ENCODE peak calls at places on chromosomes 6 and 20, in eight cellular contexts. One of them, this sample, is unnamed.

GRCh38 chr6:82006027-82006738 is 241.4 kb downstream of the IBTK start:
- DNase-seq in endothelial cell: peak
- DNase-seq in activated CD4-positive, CD25-positive, alpha-beta regulatory T cell treated with anti-CD3 and anti-CD28 coated beads, Interleukin-2, amount 50 U/mL, for 16 hours: no peak
- DNase-seq in stimulated activated naive CD8-positive, alpha-beta T cell treated with anti-CD3 and anti-CD28 coated beads, Interleukin-15, Interleukin-2, amounts not matched to agents 100 U/mL and 50 U/mL, for 24 hours: no peak
- DNase-seq in SK-N-SH: peak
- DNase-seq in aorta: peak
- DNase-seq in stromal cell of bone marrow: no peak
- DNase-seq in SHP77: peak
- DNase-seq in this sample: no peak

GRCh38 chr6:89553446-89553845 is 85.1 kb downstream of the LYRM2 start:
- DNase-seq in endothelial cell: no peak
- DNase-seq in activated CD4-positive, CD25-positive, alpha-beta regulatory T cell treated with anti-CD3 and anti-CD28 coated beads, Interleukin-2, amount 50 U/mL, for 16 hours: no peak
- DNase-seq in stimulated activated naive CD8-positive, alpha-beta T cell treated with anti-CD3 and anti-CD28 coated beads, Interleukin-15, Interleukin-2, amounts not matched to agents 100 U/mL and 50 U/mL, for 24 hours: no peak
- DNase-seq in SK-N-SH: no peak
- DNase-seq in aorta: no peak
- DNase-seq in stromal cell of bone marrow: no peak
- DNase-seq in SHP77: no peak
- DNase-seq in this sample: no peak

GRCh38 chr20:10427060-10427692 is 6.8 kb downstream of the MKKS start:
- DNase-seq in endothelial cell: peak
- DNase-seq in activated CD4-positive, CD25-positive, alpha-beta regulatory T cell treated with anti-CD3 and anti-CD28 coated beads, Interleukin-2, amount 50 U/mL, for 16 hours: peak
- DNase-seq in stimulated activated naive CD8-positive, alpha-beta T cell treated with anti-CD3 and anti-CD28 coated beads, Interleukin-15, Interleukin-2, amounts not matched to agents 100 U/mL and 50 U/mL, for 24 hours: peak
- DNase-seq in SK-N-SH: peak
- DNase-seq in aorta: peak
- DNase-seq in stromal cell of bone marrow: peak
- DNase-seq in SHP77: peak
- DNase-seq in this sample: peak

GRCh38 chr20:8515810-8516435 is 383.9 kb downstream of the PLCB1 start:
- DNase-seq in endothelial cell: no peak
- DNase-seq in activated CD4-positive, CD25-positive, alpha-beta regulatory T cell treated with anti-CD3 and anti-CD28 coated beads, Interleukin-2, amount 50 U/mL, for 16 hours: no peak
- DNase-seq in stimulated activated naive CD8-positive, alpha-beta T cell treated with anti-CD3 and anti-CD28 coated beads, Interleukin-15, Interleukin-2, amounts not matched to agents 100 U/mL and 50 U/mL, for 24 hours: no peak
- DNase-seq in SK-N-SH: no peak
- DNase-seq in aorta: no peak
- DNase-seq in stromal cell of bone marrow: no peak
- DNase-seq in SHP77: no peak
- DNase-seq in this sample: no peak

GRCh38 chr20:38165966-38166706 is 1.1 kb upstream of the TGM2 start:
- DNase-seq in endothelial cell: no peak
- DNase-seq in activated CD4-positive, CD25-positive, alpha-beta regulatory T cell treated with anti-CD3 and anti-CD28 coated beads, Interleukin-2, amount 50 U/mL, for 16 hours: no peak
- DNase-seq in stimulated activated naive CD8-positive, alpha-beta T cell treated with anti-CD3 and anti-CD28 coated beads, Interleukin-15, Interleukin-2, amounts not matched to agents 100 U/mL and 50 U/mL, for 24 hours: no peak
- DNase-seq in SK-N-SH: no peak
- DNase-seq in aorta: no peak
- DNase-seq in stromal cell of bone marrow: no peak
- DNase-seq in SHP77: no peak
- DNase-seq in this sample: no peak

GRCh38 chr6:3849681-3850450 is 693 bp downstream of the FAM50B start:
- DNase-seq in endothelial cell: no peak
- DNase-seq in activated CD4-positive, CD25-positive, alpha-beta regulatory T cell treated with anti-CD3 and anti-CD28 coated beads, Interleukin-2, amount 50 U/mL, for 16 hours: no peak
- DNase-seq in stimulated activated naive CD8-positive, alpha-beta T cell treated with anti-CD3 and anti-CD28 coated beads, Interleukin-15, Interleukin-2, amounts not matched to agents 100 U/mL and 50 U/mL, for 24 hours: no peak
- DNase-seq in SK-N-SH: no peak
- DNase-seq in aorta: peak
- DNase-seq in stromal cell of bone marrow: no peak
- DNase-seq in SHP77: peak
- DNase-seq in this sample: peak

GRCh38 chr6:56357616-56358373 is 110.4 kb upstream of the COL21A1 start:
- DNase-seq in endothelial cell: no peak
- DNase-seq in activated CD4-positive, CD25-positive, alpha-beta regulatory T cell treated with anti-CD3 and anti-CD28 coated beads, Interleukin-2, amount 50 U/mL, for 16 hours: no peak
- DNase-seq in stimulated activated naive CD8-positive, alpha-beta T cell treated with anti-CD3 and anti-CD28 coated beads, Interleukin-15, Interleukin-2, amounts not matched to agents 100 U/mL and 50 U/mL, for 24 hours: no peak
- DNase-seq in SK-N-SH: no peak
- DNase-seq in aorta: no peak
- DNase-seq in stromal cell of bone marrow: no peak
- DNase-seq in SHP77: no peak
- DNase-seq in this sample: no peak

GRCh38 chr6:44269168-44269920 is 906 bp upstream of the TMEM151B start:
- DNase-seq in endothelial cell: no peak
- DNase-seq in activated CD4-positive, CD25-positive, alpha-beta regulatory T cell treated with anti-CD3 and anti-CD28 coated beads, Interleukin-2, amount 50 U/mL, for 16 hours: no peak
- DNase-seq in stimulated activated naive CD8-positive, alpha-beta T cell treated with anti-CD3 and anti-CD28 coated beads, Interleukin-15, Interleukin-2, amounts not matched to agents 100 U/mL and 50 U/mL, for 24 hours: no peak
- DNase-seq in SK-N-SH: no peak
- DNase-seq in aorta: no peak
- DNase-seq in stromal cell of bone marrow: no peak
- DNase-seq in SHP77: no peak
- DNase-seq in this sample: no peak

GRCh38 chr20:49768204-49769124 is 44.2 kb upstream of the SLC9A8 start:
- DNase-seq in endothelial cell: no peak
- DNase-seq in activated CD4-positive, CD25-positive, alpha-beta regulatory T cell treated with anti-CD3 and anti-CD28 coated beads, Interleukin-2, amount 50 U/mL, for 16 hours: no peak
- DNase-seq in stimulated activated naive CD8-positive, alpha-beta T cell treated with anti-CD3 and anti-CD28 coated beads, Interleukin-15, Interleukin-2, amounts not matched to agents 100 U/mL and 50 U/mL, for 24 hours: no peak
- DNase-seq in SK-N-SH: no peak
- DNase-seq in aorta: peak
- DNase-seq in stromal cell of bone marrow: peak
- DNase-seq in SHP77: peak
- DNase-seq in this sample: peak

GRCh38 chr6:158313989-158314388 is 1.7 kb downstream of the TULP4 start:
- DNase-seq in endothelial cell: no peak
- DNase-seq in activated CD4-positive, CD25-positive, alpha-beta regulatory T cell treated with anti-CD3 and anti-CD28 coated beads, Interleukin-2, amount 50 U/mL, for 16 hours: no peak
- DNase-seq in stimulated activated naive CD8-positive, alpha-beta T cell treated with anti-CD3 and anti-CD28 coated beads, Interleukin-15, Interleukin-2, amounts not matched to agents 100 U/mL and 50 U/mL, for 24 hours: no peak
- DNase-seq in SK-N-SH: no peak
- DNase-seq in aorta: peak
- DNase-seq in stromal cell of bone marrow: no peak
- DNase-seq in SHP77: no peak
- DNase-seq in this sample: no peak

GRCh38 chr20:3238616-3239025 is 369 bp downstream of the SLC4A11 start:
- DNase-seq in endothelial cell: peak
- DNase-seq in activated CD4-positive, CD25-positive, alpha-beta regulatory T cell treated with anti-CD3 and anti-CD28 coated beads, Interleukin-2, amount 50 U/mL, for 16 hours: no peak
- DNase-seq in stimulated activated naive CD8-positive, alpha-beta T cell treated with anti-CD3 and anti-CD28 coated beads, Interleukin-15, Interleukin-2, amounts not matched to agents 100 U/mL and 50 U/mL, for 24 hours: peak
- DNase-seq in SK-N-SH: no peak
- DNase-seq in aorta: peak
- DNase-seq in stromal cell of bone marrow: no peak
- DNase-seq in SHP77: peak
- DNase-seq in this sample: no peak

GRCh38 chr6:73282876-73283275 is 19.9 kb upstream of the KHDC1 start:
- DNase-seq in endothelial cell: no peak
- DNase-seq in activated CD4-positive, CD25-positive, alpha-beta regulatory T cell treated with anti-CD3 and anti-CD28 coated beads, Interleukin-2, amount 50 U/mL, for 16 hours: no peak
- DNase-seq in stimulated activated naive CD8-positive, alpha-beta T cell treated with anti-CD3 and anti-CD28 coated beads, Interleukin-15, Interleukin-2, amounts not matched to agents 100 U/mL and 50 U/mL, for 24 hours: no peak
- DNase-seq in SK-N-SH: no peak
- DNase-seq in aorta: no peak
- DNase-seq in stromal cell of bone marrow: no peak
- DNase-seq in SHP77: no peak
- DNase-seq in this sample: no peak

GRCh38 chr20:19932170-19932667 is 84.9 kb upstream of the NAA20 start:
- DNase-seq in endothelial cell: no peak
- DNase-seq in activated CD4-positive, CD25-positive, alpha-beta regulatory T cell treated with anti-CD3 and anti-CD28 coated beads, Interleukin-2, amount 50 U/mL, for 16 hours: no peak
- DNase-seq in stimulated activated naive CD8-positive, alpha-beta T cell treated with anti-CD3 and anti-CD28 coated beads, Interleukin-15, Interleukin-2, amounts not matched to agents 100 U/mL and 50 U/mL, for 24 hours: no peak
- DNase-seq in SK-N-SH: peak
- DNase-seq in aorta: peak
- DNase-seq in stromal cell of bone marrow: peak
- DNase-seq in SHP77: no peak
- DNase-seq in this sample: no peak

GRCh38 chr20:381581-382290 is 1.2 kb downstream of the TRIB3 start:
- DNase-seq in endothelial cell: peak
- DNase-seq in activated CD4-positive, CD25-positive, alpha-beta regulatory T cell treated with anti-CD3 and anti-CD28 coated beads, Interleukin-2, amount 50 U/mL, for 16 hours: peak
- DNase-seq in stimulated activated naive CD8-positive, alpha-beta T cell treated with anti-CD3 and anti-CD28 coated beads, Interleukin-15, Interleukin-2, amounts not matched to agents 100 U/mL and 50 U/mL, for 24 hours: peak
- DNase-seq in SK-N-SH: peak
- DNase-seq in aorta: peak
- DNase-seq in stromal cell of bone marrow: peak
- DNase-seq in SHP77: peak
- DNase-seq in this sample: peak

GRCh38 chr6:3977875-3978711 is 100.8 kb downstream of the FAM217A start:
- DNase-seq in endothelial cell: peak
- DNase-seq in activated CD4-positive, CD25-positive, alpha-beta regulatory T cell treated with anti-CD3 and anti-CD28 coated beads, Interleukin-2, amount 50 U/mL, for 16 hours: peak
- DNase-seq in stimulated activated naive CD8-positive, alpha-beta T cell treated with anti-CD3 and anti-CD28 coated beads, Interleukin-15, Interleukin-2, amounts not matched to agents 100 U/mL and 50 U/mL, for 24 hours: peak
- DNase-seq in SK-N-SH: no peak
- DNase-seq in aorta: no peak
- DNase-seq in stromal cell of bone marrow: peak
- DNase-seq in SHP77: no peak
- DNase-seq in this sample: no peak

GRCh38 chr6:170007468-170008240 is 256.2 kb downstream of the ERMARD start:
- DNase-seq in endothelial cell: no peak
- DNase-seq in activated CD4-positive, CD25-positive, alpha-beta regulatory T cell treated with anti-CD3 and anti-CD28 coated beads, Interleukin-2, amount 50 U/mL, for 16 hours: no peak
- DNase-seq in stimulated activated naive CD8-positive, alpha-beta T cell treated with anti-CD3 and anti-CD28 coated beads, Interleukin-15, Interleukin-2, amounts not matched to agents 100 U/mL and 50 U/mL, for 24 hours: no peak
- DNase-seq in SK-N-SH: peak
- DNase-seq in aorta: no peak
- DNase-seq in stromal cell of bone marrow: no peak
- DNase-seq in SHP77: no peak
- DNase-seq in this sample: no peak

GRCh38 chr6:157768304-157768703 is 54.7 kb upstream of the SNX9 start:
- DNase-seq in endothelial cell: no peak
- DNase-seq in activated CD4-positive, CD25-positive, alpha-beta regulatory T cell treated with anti-CD3 and anti-CD28 coated beads, Interleukin-2, amount 50 U/mL, for 16 hours: no peak
- DNase-seq in stimulated activated naive CD8-positive, alpha-beta T cell treated with anti-CD3 and anti-CD28 coated beads, Interleukin-15, Interleukin-2, amounts not matched to agents 100 U/mL and 50 U/mL, for 24 hours: no peak
- DNase-seq in SK-N-SH: no peak
- DNase-seq in aorta: no peak
- DNase-seq in stromal cell of bone marrow: no peak
- DNase-seq in SHP77: no peak
- DNase-seq in this sample: no peak

GRCh38 chr6:156589281-156589680 is 187.9 kb upstream of the ARID1B start:
- DNase-seq in endothelial cell: no peak
- DNase-seq in activated CD4-positive, CD25-positive, alpha-beta regulatory T cell treated with anti-CD3 and anti-CD28 coated beads, Interleukin-2, amount 50 U/mL, for 16 hours: no peak
- DNase-seq in stimulated activated naive CD8-positive, alpha-beta T cell treated with anti-CD3 and anti-CD28 coated beads, Interleukin-15, Interleukin-2, amounts not matched to agents 100 U/mL and 50 U/mL, for 24 hours: no peak
- DNase-seq in SK-N-SH: no peak
- DNase-seq in aorta: no peak
- DNase-seq in stromal cell of bone marrow: peak
- DNase-seq in SHP77: no peak
- DNase-seq in this sample: no peak

GRCh38 chr6:170182093-170182780 is 108.6 kb downstream of the DLL1 start:
- DNase-seq in endothelial cell: no peak
- DNase-seq in activated CD4-positive, CD25-positive, alpha-beta regulatory T cell treated with anti-CD3 and anti-CD28 coated beads, Interleukin-2, amount 50 U/mL, for 16 hours: no peak
- DNase-seq in stimulated activated naive CD8-positive, alpha-beta T cell treated with anti-CD3 and anti-CD28 coated beads, Interleukin-15, Interleukin-2, amounts not matched to agents 100 U/mL and 50 U/mL, for 24 hours: no peak
- DNase-seq in SK-N-SH: no peak
- DNase-seq in aorta: no peak
- DNase-seq in stromal cell of bone marrow: no peak
- DNase-seq in SHP77: no peak
- DNase-seq in this sample: no peak

GRCh38 chr20:64216036-64216435 is 39.5 kb upstream of the PCMTD2 start:
- DNase-seq in endothelial cell: no peak
- DNase-seq in activated CD4-positive, CD25-positive, alpha-beta regulatory T cell treated with anti-CD3 and anti-CD28 coated beads, Interleukin-2, amount 50 U/mL, for 16 hours: no peak
- DNase-seq in stimulated activated naive CD8-positive, alpha-beta T cell treated with anti-CD3 and anti-CD28 coated beads, Interleukin-15, Interleukin-2, amounts not matched to agents 100 U/mL and 50 U/mL, for 24 hours: no peak
- DNase-seq in SK-N-SH: no peak
- DNase-seq in aorta: no peak
- DNase-seq in stromal cell of bone marrow: no peak
- DNase-seq in SHP77: peak
- DNase-seq in this sample: no peak

GRCh38 chr20:10611357-10611756 is 62.4 kb downstream of the JAG1 start:
- DNase-seq in endothelial cell: peak
- DNase-seq in activated CD4-positive, CD25-positive, alpha-beta regulatory T cell treated with anti-CD3 and anti-CD28 coated beads, Interleukin-2, amount 50 U/mL, for 16 hours: no peak
- DNase-seq in stimulated activated naive CD8-positive, alpha-beta T cell treated with anti-CD3 and anti-CD28 coated beads, Interleukin-15, Interleukin-2, amounts not matched to agents 100 U/mL and 50 U/mL, for 24 hours: peak
- DNase-seq in SK-N-SH: peak
- DNase-seq in aorta: no peak
- DNase-seq in stromal cell of bone marrow: no peak
- DNase-seq in SHP77: peak
- DNase-seq in this sample: no peak

GRCh38 chr6:101462576-101462975 is 69.1 kb downstream of the GRIK2 start:
- DNase-seq in endothelial cell: no peak
- DNase-seq in activated CD4-positive, CD25-positive, alpha-beta regulatory T cell treated with anti-CD3 and anti-CD28 coated beads, Interleukin-2, amount 50 U/mL, for 16 hours: no peak
- DNase-seq in stimulated activated naive CD8-positive, alpha-beta T cell treated with anti-CD3 and anti-CD28 coated beads, Interleukin-15, Interleukin-2, amounts not matched to agents 100 U/mL and 50 U/mL, for 24 hours: no peak
- DNase-seq in SK-N-SH: peak
- DNase-seq in aorta: no peak
- DNase-seq in stromal cell of bone marrow: no peak
- DNase-seq in SHP77: no peak
- DNase-seq in this sample: no peak

GRCh38 chr20:10686356-10687169 is 12.8 kb upstream of the JAG1 start:
- DNase-seq in endothelial cell: no peak
- DNase-seq in activated CD4-positive, CD25-positive, alpha-beta regulatory T cell treated with anti-CD3 and anti-CD28 coated beads, Interleukin-2, amount 50 U/mL, for 16 hours: no peak
- DNase-seq in stimulated activated naive CD8-positive, alpha-beta T cell treated with anti-CD3 and anti-CD28 coated beads, Interleukin-15, Interleukin-2, amounts not matched to agents 100 U/mL and 50 U/mL, for 24 hours: no peak
- DNase-seq in SK-N-SH: no peak
- DNase-seq in aorta: no peak
- DNase-seq in stromal cell of bone marrow: no peak
- DNase-seq in SHP77: no peak
- DNase-seq in this sample: no peak

GRCh38 chr6:11251553-11252358 is 19.3 kb upstream of the NEDD9 start:
- DNase-seq in endothelial cell: no peak
- DNase-seq in activated CD4-positive, CD25-positive, alpha-beta regulatory T cell treated with anti-CD3 and anti-CD28 coated beads, Interleukin-2, amount 50 U/mL, for 16 hours: no peak
- DNase-seq in stimulated activated naive CD8-positive, alpha-beta T cell treated with anti-CD3 and anti-CD28 coated beads, Interleukin-15, Interleukin-2, amounts not matched to agents 100 U/mL and 50 U/mL, for 24 hours: no peak
- DNase-seq in SK-N-SH: peak
- DNase-seq in aorta: peak
- DNase-seq in stromal cell of bone marrow: peak
- DNase-seq in SHP77: no peak
- DNase-seq in this sample: peak

GRCh38 chr20:53146201-53146891 is 174.2 kb downstream of the TSHZ2 start:
- DNase-seq in endothelial cell: no peak
- DNase-seq in activated CD4-positive, CD25-positive, alpha-beta regulatory T cell treated with anti-CD3 and anti-CD28 coated beads, Interleukin-2, amount 50 U/mL, for 16 hours: no peak
- DNase-seq in stimulated activated naive CD8-positive, alpha-beta T cell treated with anti-CD3 and anti-CD28 coated beads, Interleukin-15, Interleukin-2, amounts not matched to agents 100 U/mL and 50 U/mL, for 24 hours: peak
- DNase-seq in SK-N-SH: no peak
- DNase-seq in aorta: no peak
- DNase-seq in stromal cell of bone marrow: no peak
- DNase-seq in SHP77: no peak
- DNase-seq in this sample: no peak

GRCh38 chr6:109296971-109297372 is 85.3 kb downstream of the CD164 start:
- DNase-seq in endothelial cell: no peak
- DNase-seq in activated CD4-positive, CD25-positive, alpha-beta regulatory T cell treated with anti-CD3 and anti-CD28 coated beads, Interleukin-2, amount 50 U/mL, for 16 hours: no peak
- DNase-seq in stimulated activated naive CD8-positive, alpha-beta T cell treated with anti-CD3 and anti-CD28 coated beads, Interleukin-15, Interleukin-2, amounts not matched to agents 100 U/mL and 50 U/mL, for 24 hours: no peak
- DNase-seq in SK-N-SH: no peak
- DNase-seq in aorta: no peak
- DNase-seq in stromal cell of bone marrow: no peak
- DNase-seq in SHP77: peak
- DNase-seq in this sample: no peak

GRCh38 chr6:8857160-8857559 is 421.8 kb upstream of the SLC35B3 start:
- DNase-seq in endothelial cell: no peak
- DNase-seq in activated CD4-positive, CD25-positive, alpha-beta regulatory T cell treated with anti-CD3 and anti-CD28 coated beads, Interleukin-2, amount 50 U/mL, for 16 hours: no peak
- DNase-seq in stimulated activated naive CD8-positive, alpha-beta T cell treated with anti-CD3 and anti-CD28 coated beads, Interleukin-15, Interleukin-2, amounts not matched to agents 100 U/mL and 50 U/mL, for 24 hours: no peak
- DNase-seq in SK-N-SH: no peak
- DNase-seq in aorta: no peak
- DNase-seq in stromal cell of bone marrow: no peak
- DNase-seq in SHP77: no peak
- DNase-seq in this sample: no peak

GRCh38 chr20:10902836-10903410 is 229.1 kb upstream of the JAG1 start:
- DNase-seq in endothelial cell: no peak
- DNase-seq in activated CD4-positive, CD25-positive, alpha-beta regulatory T cell treated with anti-CD3 and anti-CD28 coated beads, Interleukin-2, amount 50 U/mL, for 16 hours: no peak
- DNase-seq in stimulated activated naive CD8-positive, alpha-beta T cell treated with anti-CD3 and anti-CD28 coated beads, Interleukin-15, Interleukin-2, amounts not matched to agents 100 U/mL and 50 U/mL, for 24 hours: no peak
- DNase-seq in SK-N-SH: no peak
- DNase-seq in aorta: no peak
- DNase-seq in stromal cell of bone marrow: peak
- DNase-seq in SHP77: no peak
- DNase-seq in this sample: no peak

GRCh38 chr20:54093423-54094267 is 23.3 kb upstream of the BCAS1 start:
- DNase-seq in endothelial cell: no peak
- DNase-seq in activated CD4-positive, CD25-positive, alpha-beta regulatory T cell treated with anti-CD3 and anti-CD28 coated beads, Interleukin-2, amount 50 U/mL, for 16 hours: no peak
- DNase-seq in stimulated activated naive CD8-positive, alpha-beta T cell treated with anti-CD3 and anti-CD28 coated beads, Interleukin-15, Interleukin-2, amounts not matched to agents 100 U/mL and 50 U/mL, for 24 hours: no peak
- DNase-seq in SK-N-SH: no peak
- DNase-seq in aorta: no peak
- DNase-seq in stromal cell of bone marrow: no peak
- DNase-seq in SHP77: no peak
- DNase-seq in this sample: no peak

GRCh38 chr6:20632696-20633095 is 98.4 kb downstream of the CDKAL1 start:
- DNase-seq in endothelial cell: no peak
- DNase-seq in activated CD4-positive, CD25-positive, alpha-beta regulatory T cell treated with anti-CD3 and anti-CD28 coated beads, Interleukin-2, amount 50 U/mL, for 16 hours: no peak
- DNase-seq in stimulated activated naive CD8-positive, alpha-beta T cell treated with anti-CD3 and anti-CD28 coated beads, Interleukin-15, Interleukin-2, amounts not matched to agents 100 U/mL and 50 U/mL, for 24 hours: no peak
- DNase-seq in SK-N-SH: no peak
- DNase-seq in aorta: no peak
- DNase-seq in stromal cell of bone marrow: no peak
- DNase-seq in SHP77: peak
- DNase-seq in this sample: no peak

GRCh38 chr20:63102720-63103375 is 96.1 kb upstream of the BHLHE23 start:
- DNase-seq in endothelial cell: no peak
- DNase-seq in activated CD4-positive, CD25-positive, alpha-beta regulatory T cell treated with anti-CD3 and anti-CD28 coated beads, Interleukin-2, amount 50 U/mL, for 16 hours: peak
- DNase-seq in stimulated activated naive CD8-positive, alpha-beta T cell treated with anti-CD3 and anti-CD28 coated beads, Interleukin-15, Interleukin-2, amounts not matched to agents 100 U/mL and 50 U/mL, for 24 hours: peak
- DNase-seq in SK-N-SH: peak
- DNase-seq in aorta: peak
- DNase-seq in stromal cell of bone marrow: no peak
- DNase-seq in SHP77: peak
- DNase-seq in this sample: no peak

GRCh38 chr20:56689852-56690485 is 60.9 kb downstream of the TFAP2C start:
- DNase-seq in endothelial cell: no peak
- DNase-seq in activated CD4-positive, CD25-positive, alpha-beta regulatory T cell treated with anti-CD3 and anti-CD28 coated beads, Interleukin-2, amount 50 U/mL, for 16 hours: no peak
- DNase-seq in stimulated activated naive CD8-positive, alpha-beta T cell treated with anti-CD3 and anti-CD28 coated beads, Interleukin-15, Interleukin-2, amounts not matched to agents 100 U/mL and 50 U/mL, for 24 hours: no peak
- DNase-seq in SK-N-SH: no peak
- DNase-seq in aorta: no peak
- DNase-seq in stromal cell of bone marrow: peak
- DNase-seq in SHP77: no peak
- DNase-seq in this sample: no peak

GRCh38 chr20:9119776-9120175 is 50.9 kb downstream of the PLCB4 start:
- DNase-seq in endothelial cell: no peak
- DNase-seq in activated CD4-positive, CD25-positive, alpha-beta regulatory T cell treated with anti-CD3 and anti-CD28 coated beads, Interleukin-2, amount 50 U/mL, for 16 hours: no peak
- DNase-seq in stimulated activated naive CD8-positive, alpha-beta T cell treated with anti-CD3 and anti-CD28 coated beads, Interleukin-15, Interleukin-2, amounts not matched to agents 100 U/mL and 50 U/mL, for 24 hours: no peak
- DNase-seq in SK-N-SH: peak
- DNase-seq in aorta: peak
- DNase-seq in stromal cell of bone marrow: no peak
- DNase-seq in SHP77: no peak
- DNase-seq in this sample: no peak

GRCh38 chr20:62567246-62568044 is 74.9 kb upstream of the SLCO4A1 start:
- DNase-seq in endothelial cell: no peak
- DNase-seq in activated CD4-positive, CD25-positive, alpha-beta regulatory T cell treated with anti-CD3 and anti-CD28 coated beads, Interleukin-2, amount 50 U/mL, for 16 hours: no peak
- DNase-seq in stimulated activated naive CD8-positive, alpha-beta T cell treated with anti-CD3 and anti-CD28 coated beads, Interleukin-15, Interleukin-2, amounts not matched to agents 100 U/mL and 50 U/mL, for 24 hours: no peak
- DNase-seq in SK-N-SH: no peak
- DNase-seq in aorta: no peak
- DNase-seq in stromal cell of bone marrow: no peak
- DNase-seq in SHP77: peak
- DNase-seq in this sample: no peak

This sample was measured in ovary.